ENCODE peak calls at places on chromosome 13, in nine cellular contexts. One of them, this sample, is unnamed.

GRCh38 chr13:41383400-41383799 is 72.3 kb downstream of the NAA16 start:
- DNase-seq in H1: no peak
- DNase-seq in sigmoid colon: no peak
- DNase-seq in tibial nerve: no peak
- DNase-seq in stomach: no peak
- DNase-seq in HepG2: no peak
- DNase-seq in A549: no peak
- DNase-seq in transverse colon: no peak
- DNase-seq in upper lobe of left lung: no peak
- DNase-seq in this sample: no peak

GRCh38 chr13:41284512-41285288 is 21.3 kb upstream of the MTRF1 start:
- DNase-seq in H1: no peak
- DNase-seq in sigmoid colon: no peak
- DNase-seq in tibial nerve: no peak
- DNase-seq in stomach: peak
- DNase-seq in HepG2: peak
- DNase-seq in A549: peak
- DNase-seq in transverse colon: no peak
- DNase-seq in upper lobe of left lung: no peak
- DNase-seq in this sample: no peak

GRCh38 chr13:25738342-25738771 is 313.5 kb downstream of the SHISA2 start:
- DNase-seq in H1: no peak
- DNase-seq in sigmoid colon: no peak
- DNase-seq in tibial nerve: no peak
- DNase-seq in stomach: peak
- DNase-seq in HepG2: no peak
- DNase-seq in A549: no peak
- DNase-seq in transverse colon: no peak
- DNase-seq in upper lobe of left lung: no peak
- DNase-seq in this sample: no peak

GRCh38 chr13:71828564-71828963 is 38.4 kb downstream of the DACH1 start:
- DNase-seq in H1: no peak
- DNase-seq in sigmoid colon: no peak
- DNase-seq in tibial nerve: no peak
- DNase-seq in stomach: no peak
- DNase-seq in HepG2: no peak
- DNase-seq in A549: no peak
- DNase-seq in transverse colon: no peak
- DNase-seq in upper lobe of left lung: no peak
- DNase-seq in this sample: no peak

GRCh38 chr13:100521912-100522490 is 66.6 kb downstream of the GGACT start:
- DNase-seq in H1: no peak
- DNase-seq in sigmoid colon: no peak
- DNase-seq in tibial nerve: no peak
- DNase-seq in stomach: no peak
- DNase-seq in HepG2: no peak
- DNase-seq in A549: no peak
- DNase-seq in transverse colon: no peak
- DNase-seq in upper lobe of left lung: no peak
- DNase-seq in this sample: no peak

GRCh38 chr13:84032116-84032515 is 149.8 kb upstream of the SLITRK1 start:
- DNase-seq in H1: no peak
- DNase-seq in sigmoid colon: no peak
- DNase-seq in tibial nerve: no peak
- DNase-seq in stomach: no peak
- DNase-seq in HepG2: no peak
- DNase-seq in A549: no peak
- DNase-seq in transverse colon: no peak
- DNase-seq in upper lobe of left lung: no peak
- DNase-seq in this sample: no peak

GRCh38 chr13:37175996-37176395 is 70.5 kb upstream of the CSNK1A1L start:
- DNase-seq in H1: no peak
- DNase-seq in sigmoid colon: no peak
- DNase-seq in tibial nerve: peak
- DNase-seq in stomach: no peak
- DNase-seq in HepG2: no peak
- DNase-seq in A549: no peak
- DNase-seq in transverse colon: no peak
- DNase-seq in upper lobe of left lung: no peak
- DNase-seq in this sample: no peak

GRCh38 chr13:40127476-40127875 is 472.0 kb downstream of the COG6 start:
- DNase-seq in H1: no peak
- DNase-seq in sigmoid colon: no peak
- DNase-seq in tibial nerve: no peak
- DNase-seq in stomach: no peak
- DNase-seq in HepG2: no peak
- DNase-seq in A549: no peak
- DNase-seq in transverse colon: no peak
- DNase-seq in upper lobe of left lung: no peak
- DNase-seq in this sample: no peak

GRCh38 chr13:75792526-75793187 is 156.5 kb downstream of the LMO7 start:
- DNase-seq in H1: no peak
- DNase-seq in sigmoid colon: no peak
- DNase-seq in tibial nerve: no peak
- DNase-seq in stomach: no peak
- DNase-seq in HepG2: peak
- DNase-seq in A549: peak
- DNase-seq in transverse colon: peak
- DNase-seq in upper lobe of left lung: no peak
- DNase-seq in this sample: no peak

GRCh38 chr13:80787604-80788003 is 446.7 kb upstream of the SPRY2 start:
- DNase-seq in H1: no peak
- DNase-seq in sigmoid colon: no peak
- DNase-seq in tibial nerve: no peak
- DNase-seq in stomach: no peak
- DNase-seq in HepG2: no peak
- DNase-seq in A549: no peak
- DNase-seq in transverse colon: no peak
- DNase-seq in upper lobe of left lung: no peak
- DNase-seq in this sample: no peak

GRCh38 chr13:101626925-101627555 is 174.6 kb downstream of the ITGBL1 start:
- DNase-seq in H1: no peak
- DNase-seq in sigmoid colon: no peak
- DNase-seq in tibial nerve: no peak
- DNase-seq in stomach: no peak
- DNase-seq in HepG2: no peak
- DNase-seq in A549: no peak
- DNase-seq in transverse colon: no peak
- DNase-seq in upper lobe of left lung: no peak
- DNase-seq in this sample: no peak

GRCh38 chr13:74210693-74211393 is 76.6 kb upstream of the KLF12 start:
- DNase-seq in H1: no peak
- DNase-seq in sigmoid colon: no peak
- DNase-seq in tibial nerve: peak
- DNase-seq in stomach: peak
- DNase-seq in HepG2: no peak
- DNase-seq in A549: peak
- DNase-seq in transverse colon: no peak
- DNase-seq in upper lobe of left lung: no peak
- DNase-seq in this sample: no peak

GRCh38 chr13:45063261-45063870 is 56.9 kb upstream of the GTF2F2 start:
- DNase-seq in H1: no peak
- DNase-seq in sigmoid colon: no peak
- DNase-seq in tibial nerve: no peak
- DNase-seq in stomach: no peak
- DNase-seq in HepG2: no peak
- DNase-seq in A549: no peak
- DNase-seq in transverse colon: no peak
- DNase-seq in upper lobe of left lung: no peak
- DNase-seq in this sample: no peak

GRCh38 chr13:44017756-44018309 is 138.1 kb downstream of the LACC1 start:
- DNase-seq in H1: no peak
- DNase-seq in sigmoid colon: no peak
- DNase-seq in tibial nerve: no peak
- DNase-seq in stomach: no peak
- DNase-seq in HepG2: no peak
- DNase-seq in A549: no peak
- DNase-seq in transverse colon: no peak
- DNase-seq in upper lobe of left lung: no peak
- DNase-seq in this sample: no peak

GRCh38 chr13:100244431-100244830 is 155.5 kb downstream of the PCCA start:
- DNase-seq in H1: no peak
- DNase-seq in sigmoid colon: no peak
- DNase-seq in tibial nerve: no peak
- DNase-seq in stomach: no peak
- DNase-seq in HepG2: no peak
- DNase-seq in A549: no peak
- DNase-seq in transverse colon: no peak
- DNase-seq in upper lobe of left lung: no peak
- DNase-seq in this sample: no peak

DNA sequence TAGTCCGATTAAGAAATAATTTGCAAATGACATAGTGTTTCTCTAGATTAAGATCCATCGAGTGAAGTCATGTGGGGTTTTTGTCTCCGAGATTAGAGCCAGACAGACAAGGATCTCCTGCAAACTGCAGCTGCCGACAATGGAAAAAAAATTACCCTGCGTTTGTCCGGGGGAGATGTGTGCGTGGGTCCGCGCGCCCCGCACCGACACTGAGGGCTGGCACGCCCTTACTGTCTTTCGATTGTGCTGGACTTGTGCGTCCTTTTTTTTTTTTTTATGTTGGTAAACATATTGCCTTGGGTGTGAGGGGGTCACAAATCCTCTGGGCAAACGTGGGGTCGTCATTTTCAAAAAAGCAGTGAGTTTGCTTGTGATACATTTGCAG is 11.9 kb upstream of the SOX1 start:
- DNase-seq in H1: no peak
- DNase-seq in sigmoid colon: no peak
- DNase-seq in tibial nerve: no peak
- DNase-seq in stomach: no peak
- DNase-seq in HepG2: no peak
- DNase-seq in A549: no peak
- DNase-seq in transverse colon: no peak
- DNase-seq in upper lobe of left lung: no peak
- DNase-seq in this sample: no peak
- TF ChIP-seq EP300 in H1: no peak
- TF ChIP-seq EP300 in sigmoid colon: no peak
- TF ChIP-seq EP300 in tibial nerve: no peak
- TF ChIP-seq EP300 in stomach: no peak
- TF ChIP-seq EP300 in HepG2: no peak
- TF ChIP-seq EP300 in A549: no peak
- TF ChIP-seq EP300 in transverse colon: no peak
- TF ChIP-seq EP300 in upper lobe of left lung: no peak
- TF ChIP-seq EP300 in this sample: no peak

DNA sequence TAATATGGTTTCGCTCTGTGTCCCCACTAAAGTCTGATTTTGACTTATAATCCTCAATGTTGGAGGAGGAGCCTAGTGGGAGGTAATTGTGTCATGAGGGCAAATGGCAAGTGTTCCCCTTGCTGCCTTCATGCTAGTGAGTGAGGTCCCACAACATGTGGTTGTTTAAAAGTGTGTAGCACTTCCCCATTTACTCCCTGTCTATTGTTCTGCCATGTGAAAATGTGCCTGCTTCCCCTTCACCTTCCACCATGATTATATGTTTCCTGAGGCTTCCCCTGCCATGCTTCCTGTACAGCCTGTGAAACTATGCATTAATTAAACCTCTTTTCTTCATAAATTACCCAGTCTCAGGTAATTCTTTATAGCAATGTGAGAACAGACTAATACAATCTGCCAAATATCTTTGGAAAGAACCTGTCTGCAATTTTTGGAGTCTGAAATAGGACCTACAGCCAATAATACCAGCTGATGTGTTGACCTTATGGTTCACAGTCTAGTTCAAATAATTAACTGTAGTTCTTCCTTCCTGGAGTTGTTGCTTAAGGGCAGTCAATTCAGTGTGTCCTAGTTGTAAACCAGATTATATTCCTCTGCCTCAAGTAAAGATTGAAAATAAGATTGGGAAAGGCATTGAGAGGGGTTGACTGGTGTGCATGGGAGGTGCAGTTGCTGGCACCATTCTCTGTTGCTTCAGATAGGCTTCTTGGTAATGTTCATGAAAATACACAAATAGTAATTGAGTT is 1442.9 kb downstream of the SLITRK1 start:
- DNase-seq in H1: no peak
- DNase-seq in sigmoid colon: no peak
- DNase-seq in tibial nerve: no peak
- DNase-seq in stomach: no peak
- DNase-seq in HepG2: no peak
- DNase-seq in A549: no peak
- DNase-seq in transverse colon: no peak
- DNase-seq in upper lobe of left lung: no peak
- DNase-seq in this sample: no peak
- TF ChIP-seq EP300 in H1: no peak
- TF ChIP-seq EP300 in sigmoid colon: no peak
- TF ChIP-seq EP300 in tibial nerve: no peak
- TF ChIP-seq EP300 in stomach: no peak
- TF ChIP-seq EP300 in HepG2: no peak
- TF ChIP-seq EP300 in A549: no peak
- TF ChIP-seq EP300 in transverse colon: no peak
- TF ChIP-seq EP300 in upper lobe of left lung: no peak
- TF ChIP-seq EP300 in this sample: no peak

DNA sequence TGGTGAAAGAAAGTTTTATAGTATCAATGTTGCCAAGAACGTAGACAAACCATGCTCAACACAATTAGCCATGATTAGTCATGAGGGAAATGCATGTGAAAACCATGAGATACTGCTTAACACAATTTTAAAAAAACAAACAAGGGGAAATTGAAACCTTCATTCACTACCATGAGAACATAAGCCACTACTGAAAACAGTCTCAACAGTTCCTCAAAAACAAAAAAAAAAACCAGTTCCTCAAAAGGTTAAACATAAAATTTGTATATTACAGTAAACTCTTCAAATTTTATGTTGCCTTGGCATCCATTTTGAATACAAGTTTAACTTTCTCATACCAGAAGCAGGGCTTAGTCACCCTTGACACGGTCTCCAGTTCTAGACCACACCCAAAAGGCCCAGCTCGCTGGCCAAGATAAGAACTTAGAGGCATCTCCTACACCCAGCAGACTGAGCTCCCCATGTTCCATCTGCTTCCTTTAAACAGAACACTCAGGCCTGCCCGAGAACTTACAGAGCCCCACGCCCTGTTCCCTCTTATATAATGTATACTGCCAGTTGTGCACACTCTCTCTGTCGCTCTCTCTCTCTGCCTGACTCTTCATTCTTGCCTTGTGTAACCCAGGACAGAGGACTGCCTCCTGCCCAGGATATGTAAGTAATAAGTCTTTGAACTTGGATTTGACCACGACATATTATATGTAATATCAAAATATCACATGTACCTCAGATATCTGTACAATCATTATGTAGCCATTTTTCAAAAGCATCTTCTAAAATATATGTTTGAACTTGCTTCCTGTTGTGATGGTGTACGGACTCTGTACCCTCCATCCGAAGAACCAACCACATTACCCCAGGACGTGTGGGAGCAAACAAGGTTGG is 67.4 kb downstream of the STK24 start:
- DNase-seq in H1: no peak
- DNase-seq in sigmoid colon: no peak
- DNase-seq in tibial nerve: peak
- DNase-seq in stomach: peak
- DNase-seq in HepG2: peak
- DNase-seq in A549: peak
- DNase-seq in transverse colon: peak
- DNase-seq in upper lobe of left lung: no peak
- DNase-seq in this sample: peak
- TF ChIP-seq EP300 in H1: no peak
- TF ChIP-seq EP300 in sigmoid colon: no peak
- TF ChIP-seq EP300 in tibial nerve: peak
- TF ChIP-seq EP300 in stomach: no peak
- TF ChIP-seq EP300 in HepG2: no peak
- TF ChIP-seq EP300 in A549: no peak
- TF ChIP-seq EP300 in transverse colon: no peak
- TF ChIP-seq EP300 in upper lobe of left lung: peak
- TF ChIP-seq EP300 in this sample: no peak

GRCh38 chr13:21872795-21873194 is 201.9 kb downstream of the FGF9 start:
- DNase-seq in H1: no peak
- DNase-seq in sigmoid colon: no peak
- DNase-seq in tibial nerve: no peak
- DNase-seq in stomach: no peak
- DNase-seq in HepG2: no peak
- DNase-seq in A549: no peak
- DNase-seq in transverse colon: no peak
- DNase-seq in upper lobe of left lung: no peak
- DNase-seq in this sample: no peak
- TF ChIP-seq EP300 in H1: no peak
- TF ChIP-seq EP300 in sigmoid colon: no peak
- TF ChIP-seq EP300 in tibial nerve: no peak
- TF ChIP-seq EP300 in stomach: no peak
- TF ChIP-seq EP300 in HepG2: no peak
- TF ChIP-seq EP300 in A549: no peak
- TF ChIP-seq EP300 in transverse colon: no peak
- TF ChIP-seq EP300 in upper lobe of left lung: no peak
- TF ChIP-seq EP300 in this sample: no peak